ENCODE peak calls at places on chromosomes 4 and X, in seven cellular contexts. Y, L, I, X, T, M and V are unnamed samples. For H3K27me3, the result is how much of the 10 kb centered on the place peaks cover.

GRCh38 chr4:126616795-126617194 is 1016.0 kb upstream of the INTU start:
- DNase-seq in L (no peak), I (no peak), Y (no peak), T (no peak), X (no peak), M (no peak), V (no peak)

GRCh38 chr4:11130195-11130975 is 298.3 kb downstream of the HS3ST1 start:
- DNase-seq in M (no peak), X (no peak), Y (no peak), T (no peak), L (no peak), I (no peak), V (no peak)

GRCh38 chr4:152806492-152807125 is 26.9 kb downstream of the ARFIP1 start:
- DNase-seq in Y (no peak), L (no peak), I (no peak), X (no peak), T (no peak), M (no peak), V (no peak)

GRCh38 chr4:104420766-104421165 is 73.9 kb downstream of the CXXC4 start:
- DNase-seq in M (no peak), X (no peak), L (no peak), Y (no peak), T (no peak), I (no peak), V (peak)

GRCh38 chr4:89586864-89587263 is 250.1 kb downstream of the SNCA start:
- DNase-seq in M (no peak), Y (no peak), X (no peak), T (no peak), L (no peak), I (no peak), V (no peak)

GRCh38 chrX:140447150-140447549 is 57.7 kb downstream of the SOX3 start:
- DNase-seq in Y (no peak), M (no peak), L (no peak), T (no peak), X (no peak), I (no peak), V (no peak)

GRCh38 chrX:9352243-9352642 is 112.6 kb upstream of the TBL1X start:
- DNase-seq in I (no peak), T (no peak), Y (no peak), X (no peak), L (no peak), M (no peak), V (no peak)

GRCh38 chrX:46444011-46444410 is 101.2 kb downstream of the ZNF674 start:
- DNase-seq in Y (no peak), I (no peak), M (no peak), L (no peak), X (no peak), T (no peak), V (peak)

GRCh38 chr4:83757121-83757621 is 221.3 kb downstream of the GPAT3 start:
- DNase-seq in I (no peak), T (no peak), M (no peak), Y (no peak), L (peak), X (no peak), V (no peak)

GRCh38 chrX:42567268-42567667 is 210.7 kb downstream of the PPP1R2C start:
- DNase-seq in M (no peak), T (no peak), Y (no peak), X (no peak), I (no peak), L (no peak), V (no peak)

GRCh38 chr4:26288308-26288982 is 32.4 kb upstream of the RBPJ start:
- DNase-seq in M (peak), X (no peak), T (no peak), Y (no peak), L (no peak), I (no peak), V (no peak)

GRCh38 chr4:142452132-142452855 is 393.8 kb downstream of the INPP4B start:
- DNase-seq in I (no peak), X (no peak), M (no peak), T (no peak), L (no peak), Y (no peak), V (no peak)

GRCh38 chr4:164700471-164700870 is 53.5 kb upstream of the SMIM31 start:
- DNase-seq in M (no peak), I (no peak), L (peak), X (no peak), Y (peak), T (no peak), V (peak)

GRCh38 chr4:58739275-58739674 is 1629.1 kb upstream of the IGFBP7 start:
- DNase-seq in I (no peak), T (no peak), X (no peak), Y (no peak), L (no peak), M (no peak), V (no peak)

GRCh38 chr4:172850838-172851237 is 317.8 kb upstream of the GALNT7 start:
- DNase-seq in I (no peak), M (no peak), Y (no peak), X (no peak), T (no peak), L (no peak), V (no peak)

GRCh38 chr4:76563804-76564468 is 128.9 kb downstream of the SHROOM3 start:
- DNase-seq in T (no peak), I (no peak), L (no peak), M (no peak), Y (no peak), X (no peak), V (no peak)

GRCh38 chr4:83484500-83485431 is at the start of gene ABRAXAS1:
- DNase-seq in Y (peak), X (peak), T (peak), L (peak), I (peak), M (peak), V (peak)

GRCh38 chr4:128709268-128709667 is 100.2 kb upstream of the JADE1 start:
- DNase-seq in I (no peak), Y (no peak), T (no peak), M (no peak), X (no peak), L (no peak), V (peak)

GRCh38 chr4:102783006-102783405 is 22.2 kb upstream of the MANBA start:
- DNase-seq in L (no peak), Y (no peak), M (no peak), I (no peak), X (no peak), T (no peak), V (no peak)

GRCh38 chr4:144820706-144821105 is 174.8 kb downstream of the HHIP start:
- DNase-seq in Y (no peak), L (no peak), X (no peak), I (no peak), M (no peak), T (no peak), V (no peak)

GRCh38 chr4:84917087-84917821 is 49.2 kb downstream of the WDFY3 start:
- DNase-seq in I (no peak), X (no peak), M (no peak), T (no peak), Y (no peak), L (no peak), V (no peak)

GRCh38 chrX:139156356-139156755 is 374.2 kb upstream of the F9 start:
- DNase-seq in M (no peak), T (no peak), L (no peak), X (no peak), Y (no peak), I (no peak), V (no peak)

DNA sequence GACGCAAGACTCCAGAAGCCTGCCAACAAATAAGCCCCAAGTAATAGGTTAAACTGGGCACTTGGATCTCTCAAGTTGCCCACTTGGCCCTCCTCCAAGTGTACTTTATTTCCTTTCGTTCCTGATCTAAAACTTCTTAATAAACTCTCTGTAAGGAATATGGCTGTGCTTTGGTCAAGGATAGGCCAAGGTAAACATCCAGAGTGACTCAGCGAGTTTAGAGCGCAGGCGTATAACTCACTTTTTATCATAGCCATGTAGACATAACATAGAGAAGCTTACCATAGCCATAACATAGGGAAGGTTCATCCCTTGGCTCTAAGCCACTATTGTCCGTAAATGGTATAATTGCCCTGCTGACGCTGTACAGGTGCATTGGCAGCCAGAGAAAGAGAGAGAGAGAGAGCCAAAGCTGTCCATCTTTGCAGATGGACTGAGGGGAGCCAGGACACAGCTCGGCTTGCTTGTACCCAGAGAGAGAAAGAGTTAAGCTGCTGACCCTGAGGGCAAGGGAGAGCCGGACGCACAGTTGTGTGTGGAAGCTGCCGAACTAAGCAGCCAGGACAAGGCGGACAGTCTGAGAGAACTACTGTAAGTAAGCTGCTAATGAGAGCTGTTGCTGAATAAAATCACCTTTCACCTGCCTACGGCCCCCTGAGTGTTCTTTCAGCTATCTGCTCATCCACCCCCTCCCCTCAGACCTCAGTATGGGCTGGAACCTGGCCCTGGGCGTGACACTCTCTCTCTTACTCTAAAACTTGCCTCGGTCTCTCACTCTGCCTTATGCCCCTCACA is 1.8 kb downstream of the TLR1 start:
- DNase-seq in Y (no peak), L (no peak), I (no peak), T (no peak), M (no peak), X (no peak), V (no peak)
- H3K4me3 ChIP-seq in Y (no peak), L (no peak), I (peak), T (no peak), M (peak), X (no peak), V (no peak)

DNA sequence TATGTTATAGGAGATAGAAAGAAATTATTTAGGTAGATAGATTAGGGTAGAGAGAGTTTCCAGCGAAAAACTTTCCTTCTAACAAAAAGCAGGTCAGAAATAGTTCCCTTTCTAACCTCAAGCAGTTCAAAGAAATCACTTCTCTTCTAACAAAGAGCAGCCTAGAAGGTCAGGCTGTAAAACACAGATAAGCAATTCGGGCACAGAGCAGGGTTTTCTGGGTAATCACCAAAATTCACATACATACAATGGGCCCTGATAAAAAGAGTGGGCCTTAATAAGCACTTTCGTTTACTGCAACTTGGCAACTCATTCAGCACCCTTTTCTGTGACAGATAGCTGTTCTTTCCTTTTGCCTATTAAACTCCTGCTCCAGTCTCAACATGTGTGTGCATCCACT is 13.4 kb upstream of the NAF1 start:
- DNase-seq in I (no peak), M (no peak), T (no peak), Y (no peak), L (no peak), X (no peak), V (no peak)
- H3K27me3 ChIP-seq in I (under half), M (under half), T (under half), Y (under half), L (under half), X (under half), V (under half)

GRCh38 chr4:7971159-7971631 is 31.5 kb upstream of the AFAP1 start:
- DNase-seq in L (no peak), I (no peak), X (no peak), M (no peak), Y (peak), T (no peak), V (no peak)
- H3K4me3 ChIP-seq in L (no peak), I (no peak), X (no peak), M (peak), Y (peak), T (peak), V (no peak)

GRCh38 chrX:52576946-52577345 is 60.1 kb upstream of the XAGE1B start:
- DNase-seq in M (no peak), X (no peak), L (no peak), I (no peak), T (no peak), Y (peak), V (peak)
- H3K27me3 ChIP-seq in M (under half), X (under half), L (under half), I (under half), T (under half), Y (under half), V (under half)